ENCODE peak calls at places on chromosomes 5 and 9, in seven cellular contexts. One of them, this sample, is unnamed.

GRCh38 chr5:138706655-138707480 is 46.4 kb upstream of the CTNNA1 start:
- DNase-seq in pancreas: no peak
- DNase-seq in A673: no peak
- DNase-seq in IMR-90: peak; percentile 89
- DNase-seq in Panc1: peak; percentile 13
- DNase-seq in SK-N-SH: no peak
- DNase-seq in lung: no peak
- DNase-seq in this sample: peak; percentile 67

GRCh38 chr5:157354825-157355224 is 88.9 kb downstream of the CYFIP2 start:
- DNase-seq in IMR-90: no peak
- DNase-seq in Panc1: no peak
- DNase-seq in SK-N-SH: peak; percentile 27
- DNase-seq in A673: peak; percentile 28
- DNase-seq in lung: no peak
- DNase-seq in pancreas: no peak
- DNase-seq in this sample: no peak

GRCh38 chr5:141839015-141839513 is 39.1 kb downstream of the PCDH1 start:
- DNase-seq in Panc1: no peak
- DNase-seq in IMR-90: no peak
- DNase-seq in SK-N-SH: no peak
- DNase-seq in A673: peak; percentile 56
- DNase-seq in lung: no peak
- DNase-seq in pancreas: no peak
- DNase-seq in this sample: no peak

GRCh38 chr5:139829471-139829870 is 33.9 kb downstream of the PSD2 start:
- DNase-seq in lung: no peak
- DNase-seq in Panc1: no peak
- DNase-seq in A673: no peak
- DNase-seq in pancreas: no peak
- DNase-seq in SK-N-SH: no peak
- DNase-seq in IMR-90: no peak
- DNase-seq in this sample: no peak

GRCh38 chr5:73273379-73274050 is 100.5 kb downstream of the TMEM174 start:
- DNase-seq in A673: no peak
- DNase-seq in Panc1: no peak
- DNase-seq in lung: peak; percentile 48
- DNase-seq in IMR-90: no peak
- DNase-seq in SK-N-SH: no peak
- DNase-seq in pancreas: no peak
- DNase-seq in this sample: no peak

GRCh38 chr5:142000709-142001484 is 11.9 kb downstream of the GNPDA1 start:
- DNase-seq in A673: peak; percentile 63
- DNase-seq in pancreas: no peak
- DNase-seq in Panc1: no peak
- DNase-seq in IMR-90: no peak
- DNase-seq in SK-N-SH: no peak
- DNase-seq in lung: no peak
- DNase-seq in this sample: no peak

GRCh38 chr5:14110680-14111079 is 32.5 kb upstream of the TRIO start:
- DNase-seq in pancreas: no peak
- DNase-seq in SK-N-SH: no peak
- DNase-seq in Panc1: no peak
- DNase-seq in IMR-90: peak; percentile 95
- DNase-seq in A673: no peak
- DNase-seq in lung: no peak
- DNase-seq in this sample: peak; percentile 89

GRCh38 chr9:88530051-88530450 is 4.9 kb upstream of the NXNL2 start:
- DNase-seq in pancreas: no peak
- DNase-seq in A673: no peak
- DNase-seq in SK-N-SH: no peak
- DNase-seq in Panc1: no peak
- DNase-seq in lung: no peak
- DNase-seq in IMR-90: peak; percentile 78
- DNase-seq in this sample: no peak

GRCh38 chr5:153543959-153544470 is 53.5 kb downstream of the GRIA1 start:
- DNase-seq in lung: no peak
- DNase-seq in pancreas: no peak
- DNase-seq in Panc1: no peak
- DNase-seq in A673: no peak
- DNase-seq in SK-N-SH: no peak
- DNase-seq in IMR-90: peak; percentile 45
- DNase-seq in this sample: no peak

GRCh38 chr9:77977210-77977611 is 54.4 kb downstream of the GNAQ start:
- DNase-seq in lung: peak; percentile 50
- DNase-seq in Panc1: peak; percentile 15
- DNase-seq in A673: peak; percentile 76
- DNase-seq in IMR-90: peak; percentile 73
- DNase-seq in pancreas: peak; percentile 44
- DNase-seq in SK-N-SH: peak; percentile 25
- DNase-seq in this sample: peak; percentile 35

GRCh38 chr9:134237630-134238265 is 73.4 kb upstream of the RNU6ATAC start:
- DNase-seq in pancreas: no peak
- DNase-seq in lung: no peak
- DNase-seq in IMR-90: no peak
- DNase-seq in SK-N-SH: no peak
- DNase-seq in Panc1: no peak
- DNase-seq in A673: no peak
- DNase-seq in this sample: no peak

GRCh38 chr9:101050650-101051049 is 22.1 kb downstream of the PLPPR1 start:
- DNase-seq in SK-N-SH: no peak
- DNase-seq in A673: no peak
- DNase-seq in Panc1: no peak
- DNase-seq in pancreas: no peak
- DNase-seq in IMR-90: no peak
- DNase-seq in lung: no peak
- DNase-seq in this sample: no peak

GRCh38 chr5:5313081-5313736 is 109.3 kb upstream of the ICE1 start:
- DNase-seq in Panc1: no peak
- DNase-seq in SK-N-SH: no peak
- DNase-seq in IMR-90: peak; percentile 4
- DNase-seq in pancreas: no peak
- DNase-seq in lung: no peak
- DNase-seq in A673: no peak
- DNase-seq in this sample: no peak

GRCh38 chr5:109455598-109456096 is 45.9 kb upstream of the PJA2 start:
- DNase-seq in lung: peak; percentile 61
- DNase-seq in A673: peak; percentile 89
- DNase-seq in Panc1: peak; percentile 51
- DNase-seq in IMR-90: peak; percentile 98
- DNase-seq in SK-N-SH: peak; percentile 10
- DNase-seq in pancreas: no peak
- DNase-seq in this sample: peak; percentile 99
- H3K4me3 ChIP-seq in lung: no peak overlapping the region
- H3K4me3 ChIP-seq in A673: no peak overlapping the region
- H3K4me3 ChIP-seq in Panc1: no peak overlapping the region
- H3K4me3 ChIP-seq in IMR-90: no peak overlapping the region
- H3K4me3 ChIP-seq in SK-N-SH: peak overlapping the region; percentile 16
- H3K4me3 ChIP-seq in pancreas: no peak overlapping the region
- H3K4me3 ChIP-seq in this sample: no peak overlapping the region

DNA sequence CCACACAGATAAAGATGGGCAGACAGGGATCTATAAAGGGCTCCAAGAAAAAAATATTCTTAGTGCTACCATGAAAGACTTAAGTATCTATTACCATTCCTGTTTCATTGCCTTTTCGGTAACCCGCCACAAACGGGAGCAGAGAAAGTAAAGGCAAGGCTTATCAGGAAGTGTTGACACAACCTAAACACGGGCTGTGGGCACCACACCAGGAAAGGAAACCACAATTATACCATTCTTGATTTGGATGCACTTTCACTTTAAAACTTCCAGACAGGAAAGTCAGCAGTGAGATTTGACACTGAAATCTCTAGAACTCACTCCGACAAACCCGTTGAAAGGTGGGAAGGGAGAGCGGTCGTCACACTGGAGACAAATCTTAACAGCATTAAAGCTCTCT is 6.5 kb downstream of the TLE1 start:
- DNase-seq in pancreas: peak; percentile 13
- DNase-seq in IMR-90: no peak
- DNase-seq in Panc1: no peak
- DNase-seq in A673: no peak
- DNase-seq in SK-N-SH: no peak
- DNase-seq in lung: no peak
- DNase-seq in this sample: no peak
- H3K4me3 ChIP-seq in pancreas: no peak overlapping the region
- H3K4me3 ChIP-seq in IMR-90: no peak overlapping the region
- H3K4me3 ChIP-seq in Panc1: no peak overlapping the region
- H3K4me3 ChIP-seq in A673: no peak overlapping the region
- H3K4me3 ChIP-seq in SK-N-SH: no peak overlapping the region
- H3K4me3 ChIP-seq in lung: no peak overlapping the region
- H3K4me3 ChIP-seq in this sample: no peak overlapping the region

GRCh38 chr9:91944711-91945110 is 5.3 kb downstream of the ROR2 start:
- DNase-seq in pancreas: no peak
- DNase-seq in A673: no peak
- DNase-seq in Panc1: no peak
- DNase-seq in lung: no peak
- DNase-seq in IMR-90: no peak
- DNase-seq in SK-N-SH: no peak
- DNase-seq in this sample: no peak

GRCh38 chr9:91945277-91946074 is 4.6 kb downstream of the ROR2 start:
- DNase-seq in A673: peak; percentile 89
- DNase-seq in lung: no peak
- DNase-seq in SK-N-SH: peak; percentile 28
- DNase-seq in IMR-90: peak; percentile 82
- DNase-seq in Panc1: no peak
- DNase-seq in pancreas: peak; percentile 5
- DNase-seq in this sample: no peak

GRCh38 chr9:91946825-91947224 is 3.2 kb downstream of the ROR2 start:
- DNase-seq in A673: no peak
- DNase-seq in pancreas: no peak
- DNase-seq in SK-N-SH: no peak
- DNase-seq in lung: no peak
- DNase-seq in Panc1: no peak
- DNase-seq in IMR-90: peak; percentile 20
- DNase-seq in this sample: no peak

GRCh38 chr9:91948061-91948422 is 2.0 kb downstream of the ROR2 start:
- DNase-seq in A673: peak; percentile 25
- DNase-seq in IMR-90: peak; percentile 16
- DNase-seq in lung: no peak
- DNase-seq in pancreas: no peak
- DNase-seq in SK-N-SH: peak; percentile 44
- DNase-seq in Panc1: no peak
- DNase-seq in this sample: no peak

GRCh38 chr9:91946196-91946595 is 3.8 kb downstream of the ROR2 start:
- DNase-seq in SK-N-SH: no peak
- DNase-seq in Panc1: no peak
- DNase-seq in pancreas: no peak
- DNase-seq in lung: no peak
- DNase-seq in IMR-90: no peak
- DNase-seq in A673: no peak
- DNase-seq in this sample: no peak
- H3K4me3 ChIP-seq in SK-N-SH: no peak overlapping the region
- H3K4me3 ChIP-seq in Panc1: no peak overlapping the region
- H3K4me3 ChIP-seq in pancreas: no peak overlapping the region
- H3K4me3 ChIP-seq in lung: no peak overlapping the region
- H3K4me3 ChIP-seq in IMR-90: no peak overlapping the region
- H3K4me3 ChIP-seq in A673: peak overlapping the region; percentile 14
- H3K4me3 ChIP-seq in this sample: no peak overlapping the region

GRCh38 chr5:159330131-159330530 is at the start of gene IL12B:
- DNase-seq in lung: no peak
- DNase-seq in Panc1: no peak
- DNase-seq in IMR-90: peak; percentile 70
- DNase-seq in SK-N-SH: no peak
- DNase-seq in A673: no peak
- DNase-seq in pancreas: no peak
- DNase-seq in this sample: no peak
- H3K4me3 ChIP-seq in lung: no peak within 1 kb of the TSS
- H3K4me3 ChIP-seq in Panc1: peak within 1 kb of the TSS; percentile 42
- H3K4me3 ChIP-seq in IMR-90: no peak within 1 kb of the TSS
- H3K4me3 ChIP-seq in SK-N-SH: peak within 1 kb of the TSS; percentile 63
- H3K4me3 ChIP-seq in A673: peak within 1 kb of the TSS; percentile 48
- H3K4me3 ChIP-seq in pancreas: no peak within 1 kb of the TSS
- H3K4me3 ChIP-seq in this sample: peak within 1 kb of the TSS; percentile 49

This sample was measured in skeletal muscle cell.